ENCODE peak calls at places on chromosome 2, in six cellular contexts. One of them, this sample, is unnamed.

GRCh38 chr2:196170202-196170680 is 1.1 kb downstream of the STK17B start:
- DNase-seq in stimulated activated CD8-positive, alpha-beta memory T cell treated with anti-CD3 and anti-CD28 coated beads, Interleukin-15, amount 100 ng/mL, for 1 hour: no peak
- DNase-seq in GM23338: peak; percentile 20
- DNase-seq in HEK293T: peak; percentile 37
- DNase-seq in Calu3: peak; percentile 39
- DNase-seq in astrocyte of the spinal cord: peak; percentile 79
- DNase-seq in this sample: no peak

GRCh38 chr2:235045336-235045972 is 93.6 kb downstream of the SH3BP4 start:
- DNase-seq in astrocyte of the spinal cord: no peak
- DNase-seq in HEK293T: no peak
- DNase-seq in stimulated activated CD8-positive, alpha-beta memory T cell treated with anti-CD3 and anti-CD28 coated beads, Interleukin-15, amount 100 ng/mL, for 1 hour: no peak
- DNase-seq in GM23338: no peak
- DNase-seq in Calu3: peak; percentile 47
- DNase-seq in this sample: no peak

GRCh38 chr2:19797871-19798270 is 103.9 kb downstream of the TTC32 start:
- DNase-seq in astrocyte of the spinal cord: no peak
- DNase-seq in GM23338: no peak
- DNase-seq in HEK293T: no peak
- DNase-seq in Calu3: no peak
- DNase-seq in stimulated activated CD8-positive, alpha-beta memory T cell treated with anti-CD3 and anti-CD28 coated beads, Interleukin-15, amount 100 ng/mL, for 1 hour: no peak
- DNase-seq in this sample: no peak

GRCh38 chr2:138071720-138072719 is 107.7 kb downstream of the HNMT start:
- DNase-seq in GM23338: no peak
- DNase-seq in HEK293T: no peak
- DNase-seq in stimulated activated CD8-positive, alpha-beta memory T cell treated with anti-CD3 and anti-CD28 coated beads, Interleukin-15, amount 100 ng/mL, for 1 hour: no peak
- DNase-seq in astrocyte of the spinal cord: peak; percentile 62
- DNase-seq in Calu3: no peak
- DNase-seq in this sample: peak; percentile 64

GRCh38 chr2:106076941-106077340 is 117.2 kb downstream of the UXS1 start:
- DNase-seq in GM23338: no peak
- DNase-seq in HEK293T: no peak
- DNase-seq in astrocyte of the spinal cord: no peak
- DNase-seq in Calu3: no peak
- DNase-seq in stimulated activated CD8-positive, alpha-beta memory T cell treated with anti-CD3 and anti-CD28 coated beads, Interleukin-15, amount 100 ng/mL, for 1 hour: no peak
- DNase-seq in this sample: no peak

GRCh38 chr2:207337234-207338219 is 171.8 kb upstream of the KLF7 start:
- DNase-seq in GM23338: no peak
- DNase-seq in astrocyte of the spinal cord: peak; percentile 53
- DNase-seq in Calu3: no peak
- DNase-seq in HEK293T: peak; percentile 58
- DNase-seq in stimulated activated CD8-positive, alpha-beta memory T cell treated with anti-CD3 and anti-CD28 coated beads, Interleukin-15, amount 100 ng/mL, for 1 hour: no peak
- DNase-seq in this sample: no peak

GRCh38 chr2:18161681-18162080 is 283.2 kb downstream of the KCNS3 start:
- DNase-seq in GM23338: no peak
- DNase-seq in astrocyte of the spinal cord: no peak
- DNase-seq in stimulated activated CD8-positive, alpha-beta memory T cell treated with anti-CD3 and anti-CD28 coated beads, Interleukin-15, amount 100 ng/mL, for 1 hour: no peak
- DNase-seq in Calu3: no peak
- DNase-seq in HEK293T: no peak
- DNase-seq in this sample: no peak

GRCh38 chr2:71595549-71595948 is 142.2 kb downstream of the DYSF start:
- DNase-seq in HEK293T: no peak
- DNase-seq in GM23338: no peak
- DNase-seq in astrocyte of the spinal cord: no peak
- DNase-seq in stimulated activated CD8-positive, alpha-beta memory T cell treated with anti-CD3 and anti-CD28 coated beads, Interleukin-15, amount 100 ng/mL, for 1 hour: no peak
- DNase-seq in Calu3: no peak
- DNase-seq in this sample: no peak

GRCh38 chr2:3986530-3987258 is 283.3 kb downstream of the DCDC2C start:
- DNase-seq in Calu3: no peak
- DNase-seq in astrocyte of the spinal cord: no peak
- DNase-seq in GM23338: no peak
- DNase-seq in stimulated activated CD8-positive, alpha-beta memory T cell treated with anti-CD3 and anti-CD28 coated beads, Interleukin-15, amount 100 ng/mL, for 1 hour: no peak
- DNase-seq in HEK293T: no peak
- DNase-seq in this sample: no peak

GRCh38 chr2:229342376-229342775 is 71.3 kb upstream of the PID1 start:
- DNase-seq in stimulated activated CD8-positive, alpha-beta memory T cell treated with anti-CD3 and anti-CD28 coated beads, Interleukin-15, amount 100 ng/mL, for 1 hour: no peak
- DNase-seq in astrocyte of the spinal cord: peak; percentile 29
- DNase-seq in HEK293T: peak; percentile 46
- DNase-seq in GM23338: peak; percentile 86
- DNase-seq in Calu3: peak; percentile 85
- DNase-seq in this sample: peak; percentile 36

GRCh38 chr2:7994397-7994951 is 687.4 kb upstream of the ID2 start:
- DNase-seq in Calu3: no peak
- DNase-seq in stimulated activated CD8-positive, alpha-beta memory T cell treated with anti-CD3 and anti-CD28 coated beads, Interleukin-15, amount 100 ng/mL, for 1 hour: no peak
- DNase-seq in GM23338: no peak
- DNase-seq in astrocyte of the spinal cord: no peak
- DNase-seq in HEK293T: no peak
- DNase-seq in this sample: no peak

GRCh38 chr2:27016801-27017325 is 15.9 kb upstream of the TMEM214 start:
- DNase-seq in astrocyte of the spinal cord: peak; percentile 74
- DNase-seq in GM23338: peak; percentile 97
- DNase-seq in stimulated activated CD8-positive, alpha-beta memory T cell treated with anti-CD3 and anti-CD28 coated beads, Interleukin-15, amount 100 ng/mL, for 1 hour: peak; percentile 29
- DNase-seq in Calu3: peak; percentile 70
- DNase-seq in HEK293T: peak; percentile 64
- DNase-seq in this sample: peak; percentile 48

GRCh38 chr2:241865957-241866858 is 3.3 kb upstream of the RTP5 start:
- DNase-seq in astrocyte of the spinal cord: no peak
- DNase-seq in GM23338: peak; percentile 71
- DNase-seq in stimulated activated CD8-positive, alpha-beta memory T cell treated with anti-CD3 and anti-CD28 coated beads, Interleukin-15, amount 100 ng/mL, for 1 hour: no peak
- DNase-seq in HEK293T: no peak
- DNase-seq in Calu3: no peak
- DNase-seq in this sample: peak; percentile 58

GRCh38 chr2:71930073-71930681 is 217.5 kb downstream of the CYP26B1 start:
- DNase-seq in stimulated activated CD8-positive, alpha-beta memory T cell treated with anti-CD3 and anti-CD28 coated beads, Interleukin-15, amount 100 ng/mL, for 1 hour: no peak
- DNase-seq in astrocyte of the spinal cord: no peak
- DNase-seq in HEK293T: peak; percentile 4
- DNase-seq in GM23338: no peak
- DNase-seq in Calu3: peak; percentile 20
- DNase-seq in this sample: no peak

GRCh38 chr2:130393318-130393910 is 37.6 kb downstream of the PTPN18 start:
- DNase-seq in Calu3: no peak
- DNase-seq in HEK293T: no peak
- DNase-seq in GM23338: no peak
- DNase-seq in astrocyte of the spinal cord: no peak
- DNase-seq in stimulated activated CD8-positive, alpha-beta memory T cell treated with anti-CD3 and anti-CD28 coated beads, Interleukin-15, amount 100 ng/mL, for 1 hour: no peak
- DNase-seq in this sample: no peak

GRCh38 chr2:190533175-190533967 is 1.2 kb downstream of the NEMP2 start:
- DNase-seq in stimulated activated CD8-positive, alpha-beta memory T cell treated with anti-CD3 and anti-CD28 coated beads, Interleukin-15, amount 100 ng/mL, for 1 hour: no peak
- DNase-seq in astrocyte of the spinal cord: no peak
- DNase-seq in HEK293T: no peak
- DNase-seq in Calu3: no peak
- DNase-seq in GM23338: no peak
- DNase-seq in this sample: no peak

GRCh38 chr2:190927257-190927656 is 46.6 kb downstream of the GLS start:
- DNase-seq in GM23338: no peak
- DNase-seq in HEK293T: no peak
- DNase-seq in Calu3: peak; percentile 43
- DNase-seq in astrocyte of the spinal cord: peak; percentile 55
- DNase-seq in stimulated activated CD8-positive, alpha-beta memory T cell treated with anti-CD3 and anti-CD28 coated beads, Interleukin-15, amount 100 ng/mL, for 1 hour: no peak
- DNase-seq in this sample: no peak

GRCh38 chr2:17754773-17755425 is 961 bp downstream of the GEN1 start:
- DNase-seq in astrocyte of the spinal cord: no peak
- DNase-seq in GM23338: no peak
- DNase-seq in HEK293T: no peak
- DNase-seq in stimulated activated CD8-positive, alpha-beta memory T cell treated with anti-CD3 and anti-CD28 coated beads, Interleukin-15, amount 100 ng/mL, for 1 hour: no peak
- DNase-seq in Calu3: no peak
- DNase-seq in this sample: no peak